ENCODE peak calls at places on chromosomes 13 and 19, in five cellular contexts. W, R, L, T and V are unnamed samples.

GRCh38 chr19:57708641-57709354 is at the start of gene ZNF154:
- DNase-seq in R (peak; percentile 22), T (no peak), L (peak; percentile 44), W (no peak), V (peak; percentile 44)

GRCh38 chr13:44271031-44271433 is 102.6 kb upstream of the SERP2 start:
- DNase-seq in L (no peak), R (no peak), W (no peak), T (no peak), V (no peak)

GRCh38 chr19:11693505-11694499 is 44.9 kb downstream of the ZNF823 start:
- DNase-seq in T (no peak), W (no peak), L (no peak), R (no peak), V (no peak)

GRCh38 chr19:45076029-45076850 is at the start of gene ZNF296:
- DNase-seq in T (no peak), W (peak; percentile 32), R (peak; percentile 77), L (no peak), V (peak; percentile 78)

GRCh38 chr13:84417426-84417825 is 535.2 kb upstream of the SLITRK1 start:
- DNase-seq in L (no peak), T (no peak), R (no peak), W (no peak), V (no peak)

GRCh38 chr13:81987159-81987558 is 1646.2 kb upstream of the SPRY2 start:
- DNase-seq in L (no peak), R (no peak), W (no peak), T (no peak), V (no peak)

GRCh38 chr19:38718747-38719543 is 25.3 kb downstream of the CAPN12 start:
- DNase-seq in W (no peak), T (no peak), L (peak; percentile 73), R (no peak), V (no peak)

GRCh38 chr19:17002455-17002854 is 24.2 kb downstream of the CPAMD8 start:
- DNase-seq in R (no peak), T (no peak), W (no peak), L (no peak), V (no peak)

GRCh38 chr19:6239401-6239844 is 40.4 kb downstream of the MLLT1 start:
- DNase-seq in W (no peak), R (no peak), T (no peak), L (no peak), V (no peak)